ENCODE peak calls at places on chromosome 21, in four cellular contexts. U is lower lobe of right lung, T is tibial nerve, Y is esophagus squamous epithelium. Z is an unnamed sample.

GRCh38 chr21:37072239-37072987 is 458 bp downstream of the PIGP start:
- DNase-seq in U (no peak), Y (no peak), T (peak; percentile 50), Z (peak; percentile 82)

GRCh38 chr21:32878654-32879053 is 107.1 kb upstream of the PAXBP1 start:
- DNase-seq in Y (no peak), U (no peak), T (no peak), Z (no peak)

GRCh38 chr21:33640697-33641338 is 723 bp downstream of the CRYZL1 start:
- DNase-seq in T (no peak), U (no peak), Y (no peak), Z (no peak)

GRCh38 chr21:27047331-27048314 is 80.7 kb upstream of the ADAMTS5 start:
- DNase-seq in U (no peak), Y (no peak), T (no peak), Z (no peak)

GRCh38 chr21:35940074-35940927 is 120.0 kb downstream of the SETD4 start:
- DNase-seq in T (peak; percentile 25), U (no peak), Y (no peak), Z (no peak)

GRCh38 chr21:26843912-26844257 is 1.3 kb downstream of the ADAMTS1 start:
- DNase-seq in U (no peak), T (no peak), Y (no peak), Z (no peak)

GRCh38 chr21:32004281-32004680 is 131.5 kb downstream of the HUNK start:
- DNase-seq in U (no peak), T (no peak), Y (no peak), Z (no peak)

GRCh38 chr21:35428489-35428888 is 379.4 kb upstream of the RUNX1 start:
- DNase-seq in U (peak; percentile 61), Y (no peak), T (no peak), Z (no peak)

GRCh38 chr21:27379381-27379780 is 412.5 kb upstream of the ADAMTS5 start:
- DNase-seq in T (no peak), Y (no peak), U (no peak), Z (no peak)

GRCh38 chr21:45322231-45322959 is 34.7 kb upstream of the POFUT2 start:
- DNase-seq in Y (no peak), T (no peak), U (no peak), Z (no peak)

GRCh38 chr21:33948096-33948950 is 32.7 kb upstream of the ATP5PO start:
- DNase-seq in Y (peak; percentile 29), T (no peak), U (peak; percentile 69), Z (no peak)

GRCh38 chr21:46180079-46180722 is 4.1 kb downstream of the SPATC1L start:
- DNase-seq in U (no peak), Y (no peak), T (no peak), Z (no peak)

GRCh38 chr21:34205811-34206635 is 132.6 kb downstream of the MRPS6 start:
- DNase-seq in T (no peak), Y (no peak), U (no peak), Z (no peak)

GRCh38 chr21:23401278-23401677 is 2206.0 kb downstream of the MRPL39 start:
- DNase-seq in U (no peak), T (no peak), Y (no peak), Z (no peak)

DNA sequence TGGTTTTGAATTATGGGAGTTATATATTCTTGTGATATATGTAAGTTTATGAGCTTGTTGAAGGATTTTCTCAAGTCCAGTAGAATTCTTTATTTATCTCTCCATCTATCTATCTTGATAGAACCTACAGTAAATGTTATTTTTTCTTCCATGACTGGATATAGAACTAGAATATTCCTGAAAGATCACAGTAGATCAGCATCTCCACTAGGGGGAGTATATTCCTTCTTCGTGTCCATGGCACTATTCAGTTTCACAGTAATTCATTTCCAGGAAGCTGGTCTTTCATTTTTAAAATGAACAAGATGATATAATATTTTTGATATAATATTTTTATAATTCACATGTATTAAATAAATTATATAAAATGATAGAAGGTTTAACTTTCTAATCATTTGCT is 18.8 kb downstream of the TMPRSS15 start:
- DNase-seq in T (no peak), Y (no peak), U (no peak), Z (no peak)
- TF ChIP-seq CTCF in T (peak; percentile 45), Y (peak; percentile 31), U (peak; percentile 46), Z (peak; percentile 66)

DNA sequence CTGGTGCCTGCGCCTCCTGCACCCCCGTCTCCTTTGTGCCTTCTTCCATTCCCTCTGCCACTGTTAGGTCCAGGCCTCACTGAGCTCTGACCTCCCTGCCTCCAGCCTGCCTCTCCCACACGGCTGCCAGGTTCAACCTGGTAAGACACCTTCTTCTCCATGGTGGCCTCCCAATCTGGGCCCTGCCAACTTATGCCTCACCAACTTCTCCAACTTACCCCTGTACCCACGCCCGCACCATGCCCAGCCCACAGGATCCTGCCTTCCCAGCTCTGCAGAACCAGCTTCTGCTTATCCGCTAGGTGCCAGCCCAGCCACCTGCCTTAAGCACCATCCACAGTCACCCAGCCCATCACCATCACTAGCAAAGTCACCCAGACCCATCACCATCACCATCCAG is 37.2 kb downstream of the PDE9A start:
- DNase-seq in Y (no peak), T (no peak), U (no peak), Z (no peak)
- TF ChIP-seq CTCF in Y (no peak), T (no peak), U (no peak), Z (no peak)

GRCh38 chr21:41166947-41167346 is 1.0 kb upstream of the BACE2 start:
- DNase-seq in Y (no peak), U (no peak), T (no peak), Z (no peak)

GRCh38 chr21:41169701-41170100 is 1.7 kb downstream of the BACE2 start:
- DNase-seq in T (no peak), Y (no peak), U (no peak), Z (no peak)

GRCh38 chr21:41169258-41169576 is 1.3 kb downstream of the BACE2 start:
- DNase-seq in T (no peak), U (no peak), Y (no peak), Z (no peak)

GRCh38 chr21:41167348-41168342 is at the start of gene BACE2:
- DNase-seq in U (peak; percentile 79), Y (no peak), T (peak; percentile 66), Z (peak; percentile 76)

DNA sequence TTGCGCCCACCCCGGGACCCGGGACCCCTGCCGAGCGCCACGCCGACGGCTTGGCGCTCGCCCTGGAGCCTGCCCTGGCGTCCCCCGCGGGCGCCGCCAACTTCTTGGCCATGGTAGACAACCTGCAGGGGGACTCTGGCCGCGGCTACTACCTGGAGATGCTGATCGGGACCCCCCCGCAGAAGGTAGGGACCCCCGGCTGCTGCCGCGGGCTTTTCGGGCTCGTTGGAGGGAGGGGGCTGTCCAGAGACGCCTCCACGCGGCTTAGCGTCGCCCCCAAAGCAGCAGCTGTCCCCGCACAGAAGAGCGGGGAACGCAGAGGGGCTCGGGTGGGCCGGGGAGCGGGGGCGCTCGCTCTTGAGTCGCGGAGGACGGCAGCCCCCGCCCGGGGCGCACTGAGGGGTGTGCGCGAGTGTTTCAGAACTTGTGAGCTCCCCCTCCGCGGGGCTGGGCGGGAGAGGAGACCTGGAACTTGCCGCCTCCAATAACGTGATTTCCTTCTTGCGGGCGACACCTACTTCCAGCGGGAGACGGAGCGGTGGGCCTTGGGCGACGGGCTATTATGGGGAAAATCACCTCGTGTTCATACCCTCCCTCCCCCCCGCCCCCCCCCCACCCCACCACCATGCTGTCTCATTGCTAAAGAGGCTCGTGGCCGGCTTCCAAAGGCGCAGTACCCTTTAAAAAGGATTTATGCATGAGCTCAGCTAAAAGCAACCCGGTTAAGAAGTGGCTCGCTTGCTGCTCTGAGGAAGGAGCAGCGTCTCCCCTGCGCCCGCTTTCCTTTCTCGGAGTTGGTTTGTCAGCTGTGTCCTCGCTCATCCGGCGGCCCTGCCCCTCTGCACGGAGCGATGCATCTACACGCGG is 664 bp downstream of the BACE2 start:
- DNase-seq in Y (no peak), U (peak; percentile 55), T (peak; percentile 38), Z (peak; percentile 42)
- TF ChIP-seq CTCF in Y (no peak), U (no peak), T (no peak), Z (no peak)

DNA sequence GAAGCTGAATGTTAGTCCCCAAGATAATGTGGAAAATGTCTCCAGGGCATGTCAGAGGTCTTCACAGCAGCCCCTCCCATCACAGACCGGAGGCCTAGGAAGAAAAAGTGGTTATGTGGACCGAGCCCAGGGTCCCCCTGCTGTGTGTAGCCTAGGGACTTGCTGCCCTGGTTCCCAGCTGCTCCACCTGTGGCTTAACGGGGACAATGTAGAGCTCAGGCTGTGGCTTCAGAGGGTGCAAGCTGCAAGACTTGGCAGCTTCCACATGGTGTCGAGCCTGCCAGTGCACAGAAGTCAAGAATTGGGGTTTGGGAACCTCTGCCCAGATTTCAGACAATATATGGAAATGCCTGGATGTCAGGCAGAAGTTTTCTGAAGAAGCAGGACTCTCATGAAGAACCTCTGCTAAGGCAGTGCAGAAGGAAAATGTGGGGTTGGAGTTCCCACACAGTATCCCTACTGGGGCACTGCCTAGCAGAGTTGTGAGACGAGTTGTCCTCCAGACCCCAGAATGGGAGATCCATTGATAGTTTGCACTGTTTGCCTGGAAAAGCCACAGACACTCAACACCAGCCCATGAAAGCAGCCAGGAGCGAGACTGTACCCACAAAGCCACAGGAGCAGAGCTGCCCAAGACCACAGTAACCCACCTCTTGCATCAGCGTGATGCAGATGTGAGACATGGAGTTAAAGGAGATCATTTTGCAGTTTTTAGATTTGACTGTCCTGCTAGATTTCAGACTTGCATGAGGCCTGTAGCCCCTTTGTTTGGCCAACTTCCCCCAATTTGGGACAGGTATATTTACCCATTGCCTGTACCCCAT is 204.9 kb downstream of the MRPL39 start:
- DNase-seq in T (no peak), U (no peak), Y (no peak), Z (no peak)
- TF ChIP-seq CTCF in T (no peak), U (no peak), Y (no peak), Z (no peak)

Z was measured in mesothelial cell of epicardium.